ENCODE peak calls at places on chromosomes 13 and 19, in four cellular contexts. One of them, this sample, is unnamed.
A peak's percentile ranks its signal among the peaks of the same experiment; 100 is the strongest.

GRCh38 chr13:21013682-21014038 is 47.7 kb downstream of the LATS2 start:
- DNase-seq in NCI-H1436: no peak
- DNase-seq in WERI-Rb-1: no peak
- DNase-seq in WTC11: no peak
- DNase-seq in this sample: no peak

GRCh38 chr13:113309481-113309880 is 12.4 kb downstream of the LAMP1 start:
- DNase-seq in NCI-H1436: no peak
- DNase-seq in WERI-Rb-1: no peak
- DNase-seq in WTC11: no peak
- DNase-seq in this sample: no peak

GRCh38 chr13:79837741-79838450 is 356.9 kb downstream of the NDFIP2 start:
- DNase-seq in NCI-H1436: no peak
- DNase-seq in WERI-Rb-1: no peak
- DNase-seq in WTC11: no peak
- DNase-seq in this sample: no peak

GRCh38 chr19:10756371-10756770 is 38.5 kb downstream of the DNM2 start:
- DNase-seq in NCI-H1436: no peak
- DNase-seq in WERI-Rb-1: peak; percentile 66
- DNase-seq in WTC11: no peak
- DNase-seq in this sample: no peak

GRCh38 chr13:39102981-39103490 is 64.8 kb downstream of the NHLRC3 start:
- DNase-seq in NCI-H1436: no peak
- DNase-seq in WERI-Rb-1: no peak
- DNase-seq in WTC11: no peak
- DNase-seq in this sample: no peak

GRCh38 chr13:59513686-59514085 is 650.0 kb downstream of the DIAPH3 start:
- DNase-seq in NCI-H1436: no peak
- DNase-seq in WERI-Rb-1: no peak
- DNase-seq in WTC11: no peak
- DNase-seq in this sample: no peak

GRCh38 chr19:12806242-12807131 is at the start of gene RNASEH2A:
- DNase-seq in NCI-H1436: peak; percentile 90
- DNase-seq in WERI-Rb-1: peak; percentile 91
- DNase-seq in WTC11: peak; percentile 91
- DNase-seq in this sample: peak; percentile 91

GRCh38 chr19:17610384-17610783 is 54.9 kb downstream of the COLGALT1 start:
- DNase-seq in NCI-H1436: no peak
- DNase-seq in WERI-Rb-1: no peak
- DNase-seq in WTC11: no peak
- DNase-seq in this sample: no peak

GRCh38 chr19:45058622-45059159 is 17.6 kb downstream of the ZNF296 start:
- DNase-seq in NCI-H1436: no peak
- DNase-seq in WERI-Rb-1: no peak
- DNase-seq in WTC11: no peak
- DNase-seq in this sample: no peak

GRCh38 chr13:36819811-36820140 is 754 bp downstream of the RFXAP start:
- DNase-seq in NCI-H1436: no peak
- DNase-seq in WERI-Rb-1: peak; percentile 12
- DNase-seq in WTC11: peak; percentile 33
- DNase-seq in this sample: no peak

GRCh38 chr13:82654851-82655517 is 1227.3 kb downstream of the SLITRK1 start:
- DNase-seq in NCI-H1436: no peak
- DNase-seq in WERI-Rb-1: no peak
- DNase-seq in WTC11: no peak
- DNase-seq in this sample: no peak

GRCh38 chr19:7874080-7874856 is at the start of gene PRR36:
- DNase-seq in NCI-H1436: peak; percentile 92
- DNase-seq in WERI-Rb-1: peak; percentile 90
- DNase-seq in WTC11: peak; percentile 88
- DNase-seq in this sample: peak; percentile 87

GRCh38 chr19:30857966-30858490 is 485.8 kb downstream of the ZNF536 start:
- DNase-seq in NCI-H1436: no peak
- DNase-seq in WERI-Rb-1: no peak
- DNase-seq in WTC11: no peak
- DNase-seq in this sample: no peak

GRCh38 chr13:43469791-43470190 is 317.0 kb downstream of the ENOX1 start:
- DNase-seq in NCI-H1436: no peak
- DNase-seq in WERI-Rb-1: no peak
- DNase-seq in WTC11: no peak
- DNase-seq in this sample: no peak

GRCh38 chr13:66266761-66267160 is 963.4 kb downstream of the PCDH9 start:
- DNase-seq in NCI-H1436: no peak
- DNase-seq in WERI-Rb-1: no peak
- DNase-seq in WTC11: no peak
- DNase-seq in this sample: no peak

GRCh38 chr13:102400619-102401125 is 1.2 kb downstream of the FGF14 start:
- DNase-seq in NCI-H1436: no peak
- DNase-seq in WERI-Rb-1: peak; percentile 32
- DNase-seq in WTC11: peak; percentile 32
- DNase-seq in this sample: peak; percentile 50

GRCh38 chr19:29969891-29970290 is 27.9 kb downstream of the URI1 start:
- DNase-seq in NCI-H1436: no peak
- DNase-seq in WERI-Rb-1: no peak
- DNase-seq in WTC11: no peak
- DNase-seq in this sample: no peak

GRCh38 chr19:53982056-53982455 is 9.4 kb upstream of the CACNG6 start:
- DNase-seq in NCI-H1436: no peak
- DNase-seq in WERI-Rb-1: no peak
- DNase-seq in WTC11: peak; percentile 63
- DNase-seq in this sample: no peak

GRCh38 chr19:18098891-18099622 is 1.5 kb downstream of the MAST3 start:
- DNase-seq in NCI-H1436: no peak
- DNase-seq in WERI-Rb-1: no peak
- DNase-seq in WTC11: peak; percentile 50
- DNase-seq in this sample: no peak

GRCh38 chr13:26024558-26024957 is 27.3 kb downstream of the SHISA2 start:
- DNase-seq in NCI-H1436: no peak
- DNase-seq in WERI-Rb-1: no peak
- DNase-seq in WTC11: no peak
- DNase-seq in this sample: no peak

GRCh38 chr13:28819748-28820098 is 416 bp upstream of the MTUS2 start:
- DNase-seq in NCI-H1436: no peak
- DNase-seq in WERI-Rb-1: peak; percentile 33
- DNase-seq in WTC11: peak; percentile 81
- DNase-seq in this sample: peak; percentile 93

GRCh38 chr13:99282264-99283231 is 24.4 kb upstream of the GPR18 start:
- DNase-seq in NCI-H1436: no peak
- DNase-seq in WERI-Rb-1: no peak
- DNase-seq in WTC11: no peak
- DNase-seq in this sample: no peak

GRCh38 chr19:5719274-5719960 is 529 bp downstream of the LONP1 start:
- DNase-seq in NCI-H1436: peak; percentile 7
- DNase-seq in WERI-Rb-1: peak; percentile 42
- DNase-seq in WTC11: no peak
- DNase-seq in this sample: no peak

GRCh38 chr13:30002577-30002976 is 152.2 kb upstream of the UBL3 start:
- DNase-seq in NCI-H1436: no peak
- DNase-seq in WERI-Rb-1: no peak
- DNase-seq in WTC11: no peak
- DNase-seq in this sample: no peak

GRCh38 chr19:42081584-42082258 is 5.8 kb downstream of the ZNF574 start:
- DNase-seq in NCI-H1436: no peak
- DNase-seq in WERI-Rb-1: peak; percentile 60
- DNase-seq in WTC11: no peak
- DNase-seq in this sample: no peak

GRCh38 chr13:103190841-103191240 is 124.6 kb upstream of the SLC10A2 start:
- DNase-seq in NCI-H1436: no peak
- DNase-seq in WERI-Rb-1: no peak
- DNase-seq in WTC11: no peak
- DNase-seq in this sample: no peak

GRCh38 chr13:109773276-109773675 is 13.1 kb downstream of the IRS2 start:
- DNase-seq in NCI-H1436: no peak
- DNase-seq in WERI-Rb-1: no peak
- DNase-seq in WTC11: no peak
- DNase-seq in this sample: no peak

GRCh38 chr13:33927315-33927714 is 109.4 kb downstream of the RFC3 start:
- DNase-seq in NCI-H1436: no peak
- DNase-seq in WERI-Rb-1: no peak
- DNase-seq in WTC11: no peak
- DNase-seq in this sample: no peak